ENCODE peak calls at places on chromosomes 3 and 15, in five cellular contexts. A, V, B, I and K are unnamed samples.

GRCh38 chr15:89828324-89829145 is 13.9 kb upstream of the ANPEP start:
- DNase-seq in A (no peak), V (peak), B (no peak), I (peak), K (peak)

GRCh38 chr3:190458040-190458439 is 8.3 kb upstream of the TMEM207 start:
- DNase-seq in A (peak), V (no peak), B (no peak), I (peak), K (no peak)

GRCh38 chr3:12965999-12966846 is 107.0 kb downstream of the IQSEC1 start:
- DNase-seq in A (no peak), V (no peak), B (peak), I (no peak), K (no peak)

GRCh38 chr15:59158701-59159034 is 48.0 kb upstream of the LDHAL6B start:
- DNase-seq in A (no peak), V (no peak), B (no peak), I (no peak), K (no peak)

GRCh38 chr3:140563206-140563605 is 114.7 kb upstream of the TRIM42 start:
- DNase-seq in A (no peak), V (no peak), B (no peak), I (no peak), K (no peak)

GRCh38 chr3:177211503-177212277 is 14.4 kb upstream of the TBL1XR1 start:
- DNase-seq in A (no peak), V (no peak), B (peak), I (no peak), K (no peak)

GRCh38 chr3:114231616-114232015 is 5.8 kb downstream of the ZNF80 start:
- DNase-seq in A (no peak), V (no peak), B (no peak), I (no peak), K (no peak)

GRCh38 chr3:16844222-16844621 is 40.5 kb upstream of the PLCL2 start:
- DNase-seq in A (no peak), V (no peak), B (no peak), I (no peak), K (no peak)

GRCh38 chr15:31473384-31474058 is 146.9 kb downstream of the KLF13 start:
- DNase-seq in A (no peak), V (no peak), B (no peak), I (no peak), K (no peak)

GRCh38 chr3:120420855-120421570 is 29.8 kb downstream of the FSTL1 start:
- DNase-seq in A (no peak), V (peak), B (peak), I (peak), K (peak)

GRCh38 chr3:129161860-129162271 is 1.0 kb upstream of the ISY1 start:
- DNase-seq in A (no peak), V (peak), B (peak), I (peak), K (peak)

GRCh38 chr15:57947282-57947681 is 118.2 kb downstream of the ALDH1A2 start:
- DNase-seq in A (no peak), V (no peak), B (no peak), I (no peak), K (no peak)

GRCh38 chr15:60757831-60758570 is 279.1 kb upstream of the ICE2 start:
- DNase-seq in A (no peak), V (no peak), B (no peak), I (no peak), K (no peak)

GRCh38 chr3:140223631-140224030 is 288.6 kb downstream of the CLSTN2 start:
- DNase-seq in A (no peak), V (no peak), B (peak), I (no peak), K (no peak)

GRCh38 chr15:82081904-82082810 is 36.3 kb upstream of the MEX3B start:
- DNase-seq in A (peak), V (peak), B (peak), I (peak), K (peak)

GRCh38 chr3:37990527-37990926 is at the start of gene VILL:
- DNase-seq in A (no peak), V (no peak), B (peak), I (no peak), K (no peak)

GRCh38 chr3:33602829-33603228 is 115.2 kb downstream of the CLASP2 start:
- DNase-seq in A (no peak), V (no peak), B (no peak), I (no peak), K (no peak)

GRCh38 chr15:90451215-90451850 is 63.3 kb downstream of the IQGAP1 start:
- DNase-seq in A (peak), V (peak), B (peak), I (peak), K (peak)

GRCh38 chr3:101722394-101723173 is 1.8 kb upstream of the CEP97 start:
- DNase-seq in A (no peak), V (no peak), B (no peak), I (no peak), K (no peak)

GRCh38 chr3:45223889-45224730 is 2.0 kb downstream of the TMEM158 start:
- DNase-seq in A (no peak), V (peak), B (peak), I (peak), K (peak)

GRCh38 chr15:26974120-26974780 is 3.3 kb downstream of the GABRG3 start:
- DNase-seq in A (no peak), V (peak), B (peak), I (peak), K (no peak)

GRCh38 chr3:37808656-37809055 is 53.0 kb upstream of the CTDSPL start:
- DNase-seq in A (no peak), V (no peak), B (no peak), I (no peak), K (no peak)

GRCh38 chr3:141373768-141374526 is 5.6 kb downstream of the ZBTB38 start:
- DNase-seq in A (peak), V (peak), B (no peak), I (no peak), K (no peak)

GRCh38 chr3:136984837-136985236 is 27.1 kb downstream of the IL20RB start:
- DNase-seq in A (no peak), V (peak), B (peak), I (peak), K (peak)

GRCh38 chr15:74312445-74313007 is 54.9 kb downstream of the CYP11A1 start:
- DNase-seq in A (no peak), V (no peak), B (no peak), I (no peak), K (no peak)

GRCh38 chr3:134809412-134810051 is 14.5 kb downstream of the EPHB1 start:
- DNase-seq in A (no peak), V (no peak), B (peak), I (no peak), K (no peak)

GRCh38 chr3:29410200-29410599 is 129.3 kb downstream of the RBMS3 start:
- DNase-seq in A (no peak), V (no peak), B (peak), I (no peak), K (no peak)

GRCh38 chr15:28093761-28094535 is 5.2 kb downstream of the OCA2 start:
- DNase-seq in A (no peak), V (no peak), B (no peak), I (no peak), K (no peak)

GRCh38 chr15:41836713-41837454 is 1.8 kb upstream of the PLA2G4B start:
- DNase-seq in A (no peak), V (no peak), B (no peak), I (no peak), K (no peak)

GRCh38 chr3:119349353-119349752 is 55.2 kb downstream of the ARHGAP31 start:
- DNase-seq in A (peak), V (no peak), B (no peak), I (no peak), K (no peak)

GRCh38 chr3:119352863-119353527 is 58.8 kb downstream of the ARHGAP31 start:
- DNase-seq in A (no peak), V (peak), B (peak), I (peak), K (peak)

GRCh38 chr3:119350114-119350513 is 55.9 kb downstream of the ARHGAP31 start:
- DNase-seq in A (peak), V (no peak), B (no peak), I (no peak), K (no peak)

GRCh38 chr3:119356646-119357045 is 62.5 kb downstream of the ARHGAP31 start:
- DNase-seq in A (no peak), V (no peak), B (peak), I (no peak), K (peak)

DNA sequence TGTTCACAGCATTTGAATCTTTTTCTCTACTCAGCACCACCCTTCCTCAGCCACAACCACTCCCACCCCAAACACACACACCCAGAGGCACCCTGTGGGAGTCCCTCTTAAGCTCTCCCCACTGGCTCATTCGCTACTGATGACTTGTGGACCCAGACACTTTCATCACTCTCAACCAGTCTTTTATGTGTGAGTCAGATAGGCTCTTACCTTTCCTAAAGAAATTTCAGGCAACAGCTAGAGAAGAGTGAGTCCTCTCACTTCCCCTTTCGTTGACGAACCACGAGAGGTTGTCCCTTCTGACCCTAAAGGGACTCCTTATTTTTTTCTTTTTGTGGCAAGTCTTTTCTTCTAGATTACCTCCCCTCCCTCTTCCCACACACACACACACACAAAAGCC is 58.1 kb downstream of the ARHGAP31 start:
- DNase-seq in A (no peak), V (peak), B (peak), I (no peak), K (no peak)
- H3K4me3 ChIP-seq in A (no peak), V (no peak), B (no peak), I (no peak), K (no peak)

GRCh38 chr15:70526974-70527325 is 236.4 kb downstream of the UACA start:
- DNase-seq in A (no peak), V (no peak), B (no peak), I (no peak), K (no peak)
- H3K4me3 ChIP-seq in A (no peak), V (no peak), B (no peak), I (no peak), K (no peak)

GRCh38 chr3:58019343-58019742 is 11.1 kb downstream of the FLNB start:
- DNase-seq in A (no peak), V (no peak), B (no peak), I (no peak), K (no peak)

GRCh38 chr3:58022490-58022889 is 14.3 kb downstream of the FLNB start:
- DNase-seq in A (no peak), V (no peak), B (no peak), I (no peak), K (peak)

GRCh38 chr3:58020740-58021071 is 12.5 kb downstream of the FLNB start:
- DNase-seq in A (no peak), V (no peak), B (no peak), I (no peak), K (no peak)

GRCh38 chr3:58021962-58022361 is 13.7 kb downstream of the FLNB start:
- DNase-seq in A (no peak), V (no peak), B (no peak), I (no peak), K (no peak)

DNA sequence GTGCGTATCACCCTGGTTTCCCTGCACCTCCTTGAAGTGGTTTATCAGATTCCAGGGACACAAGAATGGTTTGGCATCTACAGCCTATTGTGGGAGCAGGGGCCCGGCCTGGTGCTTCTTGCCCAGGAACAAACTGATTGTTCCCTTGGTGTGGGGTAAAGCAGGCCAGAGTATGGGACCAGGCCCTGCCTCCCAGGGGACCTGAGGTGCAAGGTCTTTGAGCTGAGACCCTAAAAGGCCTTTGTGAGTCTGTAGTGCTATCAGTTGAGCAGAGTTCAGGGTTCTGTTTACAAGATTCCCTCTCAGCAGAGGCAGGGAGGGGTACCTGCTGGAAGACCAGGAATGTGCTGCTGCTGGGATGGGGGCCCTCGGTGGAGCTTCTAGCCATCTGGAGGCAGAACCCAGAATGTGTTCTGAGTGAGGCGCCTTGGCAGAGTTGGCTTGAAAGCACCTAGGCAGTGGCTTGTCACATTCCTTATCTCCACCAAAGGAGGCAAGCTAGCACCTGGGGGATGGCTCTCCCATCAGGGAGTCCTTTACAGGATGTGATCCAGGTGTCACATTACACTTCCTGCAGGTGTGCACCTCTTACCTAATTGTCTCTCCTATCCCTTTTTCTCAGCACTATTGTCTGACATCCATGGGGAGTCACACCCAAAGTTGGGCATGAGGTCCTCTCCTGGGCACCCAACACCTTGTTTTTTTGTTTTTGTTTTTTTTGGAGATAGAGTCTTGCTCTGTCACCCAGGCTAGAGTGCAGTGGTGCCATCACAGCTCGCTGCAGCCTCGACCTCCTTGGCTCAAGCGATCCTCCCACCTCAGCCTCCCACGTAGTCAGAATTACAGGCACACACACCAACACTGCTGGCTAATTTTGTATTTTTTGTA is 13.1 kb downstream of the FLNB start:
- DNase-seq in A (no peak), V (no peak), B (peak), I (no peak), K (no peak)
- H3K4me3 ChIP-seq in A (no peak), V (no peak), B (no peak), I (no peak), K (no peak)

DNA sequence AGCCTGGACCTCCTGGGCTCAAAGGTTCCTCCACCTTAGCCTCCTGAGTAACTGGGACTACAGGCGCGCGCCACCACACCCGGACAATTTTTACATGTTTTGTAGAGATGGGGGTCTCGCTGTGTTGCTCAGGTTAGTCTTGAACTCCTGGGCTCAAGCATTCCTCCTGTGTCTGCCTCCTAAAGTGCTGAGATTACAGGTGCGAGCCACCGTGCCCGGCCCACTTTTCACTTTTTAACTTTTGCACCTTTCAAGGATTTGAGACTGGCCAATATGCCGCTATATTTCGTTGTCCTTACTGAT is 782 bp upstream of the ITGB5 start:
- DNase-seq in A (no peak), V (no peak), B (no peak), I (no peak), K (no peak)
- H3K4me3 ChIP-seq in A (peak), V (no peak), B (no peak), I (no peak), K (peak)

GRCh38 chr3:138781012-138781470 is 53.7 kb downstream of the PIK3CB start:
- DNase-seq in A (no peak), V (no peak), B (no peak), I (no peak), K (peak)
- H3K4me3 ChIP-seq in A (no peak), V (no peak), B (no peak), I (no peak), K (no peak)